ENCODE peak calls at places on chromosomes 3 and 15, in seven cellular contexts. One of them, this sample, is unnamed.

GRCh38 chr15:25763206-25763880 is 99.8 kb downstream of the ATP10A start:
- DNase-seq in dorsolateral prefrontal cortex: no peak
- DNase-seq in activated gamma-delta T cell treated with Interleukin-2 at 50 U/mL for 16 hours: no peak
- DNase-seq in Caki2: peak
- DNase-seq in AG04449: no peak
- DNase-seq in cardiac muscle cell: no peak
- DNase-seq in naive thymus-derived CD8-positive, alpha-beta T cell: no peak
- DNase-seq in this sample: no peak

GRCh38 chr3:134898315-134898714 is 103.3 kb downstream of the EPHB1 start:
- DNase-seq in dorsolateral prefrontal cortex: no peak
- DNase-seq in naive thymus-derived CD8-positive, alpha-beta T cell: no peak
- DNase-seq in Caki2: no peak
- DNase-seq in cardiac muscle cell: no peak
- DNase-seq in AG04449: no peak
- DNase-seq in activated gamma-delta T cell treated with Interleukin-2 at 50 U/mL for 16 hours: no peak
- DNase-seq in this sample: no peak

GRCh38 chr3:185687479-185687878 is 101.4 kb downstream of the SENP2 start:
- DNase-seq in activated gamma-delta T cell treated with Interleukin-2 at 50 U/mL for 16 hours: no peak
- DNase-seq in cardiac muscle cell: no peak
- DNase-seq in dorsolateral prefrontal cortex: no peak
- DNase-seq in Caki2: no peak
- DNase-seq in naive thymus-derived CD8-positive, alpha-beta T cell: no peak
- DNase-seq in AG04449: no peak
- DNase-seq in this sample: no peak

GRCh38 chr3:54213910-54214309 is 91.6 kb downstream of the CACNA2D3 start:
- DNase-seq in cardiac muscle cell: peak
- DNase-seq in naive thymus-derived CD8-positive, alpha-beta T cell: no peak
- DNase-seq in dorsolateral prefrontal cortex: no peak
- DNase-seq in Caki2: peak
- DNase-seq in activated gamma-delta T cell treated with Interleukin-2 at 50 U/mL for 16 hours: no peak
- DNase-seq in AG04449: no peak
- DNase-seq in this sample: no peak

GRCh38 chr3:48474619-48475018 is 28.1 kb downstream of the ATRIP start:
- DNase-seq in activated gamma-delta T cell treated with Interleukin-2 at 50 U/mL for 16 hours: no peak
- DNase-seq in Caki2: no peak
- DNase-seq in dorsolateral prefrontal cortex: no peak
- DNase-seq in cardiac muscle cell: no peak
- DNase-seq in AG04449: no peak
- DNase-seq in naive thymus-derived CD8-positive, alpha-beta T cell: no peak
- DNase-seq in this sample: no peak

GRCh38 chr3:38164136-38164965 is 986 bp upstream of the OXSR1 start:
- DNase-seq in AG04449: no peak
- DNase-seq in naive thymus-derived CD8-positive, alpha-beta T cell: no peak
- DNase-seq in dorsolateral prefrontal cortex: no peak
- DNase-seq in cardiac muscle cell: no peak
- DNase-seq in Caki2: no peak
- DNase-seq in activated gamma-delta T cell treated with Interleukin-2 at 50 U/mL for 16 hours: no peak
- DNase-seq in this sample: no peak

GRCh38 chr3:115986555-115987207 is 363.4 kb downstream of the GAP43 start:
- DNase-seq in cardiac muscle cell: peak
- DNase-seq in AG04449: no peak
- DNase-seq in Caki2: peak
- DNase-seq in activated gamma-delta T cell treated with Interleukin-2 at 50 U/mL for 16 hours: no peak
- DNase-seq in dorsolateral prefrontal cortex: no peak
- DNase-seq in naive thymus-derived CD8-positive, alpha-beta T cell: no peak
- DNase-seq in this sample: no peak

GRCh38 chr3:167739190-167739589 is 3.7 kb downstream of the SERPINI1 start:
- DNase-seq in naive thymus-derived CD8-positive, alpha-beta T cell: no peak
- DNase-seq in AG04449: no peak
- DNase-seq in Caki2: no peak
- DNase-seq in cardiac muscle cell: no peak
- DNase-seq in activated gamma-delta T cell treated with Interleukin-2 at 50 U/mL for 16 hours: no peak
- DNase-seq in dorsolateral prefrontal cortex: no peak
- DNase-seq in this sample: no peak

GRCh38 chr3:39273119-39273518 is 6.7 kb downstream of the CX3CR1 start:
- DNase-seq in cardiac muscle cell: no peak
- DNase-seq in Caki2: no peak
- DNase-seq in activated gamma-delta T cell treated with Interleukin-2 at 50 U/mL for 16 hours: no peak
- DNase-seq in naive thymus-derived CD8-positive, alpha-beta T cell: no peak
- DNase-seq in AG04449: no peak
- DNase-seq in dorsolateral prefrontal cortex: no peak
- DNase-seq in this sample: no peak

This sample was measured in DMS79.